ENCODE peak calls at places on chromosomes 11 and 22, in seven cellular contexts. C, H, U, W, G, B and N are unnamed samples.

GRCh38 chr11:100383357-100383865 is 303.7 kb upstream of the ARHGAP42 start:
- DNase-seq in C (no peak), H (no peak), U (no peak), W (no peak), G (no peak), B (no peak), N (no peak)

GRCh38 chr11:63888170-63889086 is 28.5 kb downstream of the RCOR2 start:
- DNase-seq in C (no peak), H (no peak), U (peak; percentile 90), W (peak; percentile 65), G (peak; percentile 83), B (peak; percentile 64), N (peak; percentile 47)

GRCh38 chr22:47152938-47153337 is 390.5 kb downstream of the TBC1D22A start:
- DNase-seq in C (no peak), H (no peak), U (no peak), W (no peak), G (no peak), B (no peak), N (no peak)

GRCh38 chr22:47276219-47276843 is 513.9 kb downstream of the TBC1D22A start:
- DNase-seq in C (no peak), H (no peak), U (no peak), W (no peak), G (no peak), B (no peak), N (no peak)

GRCh38 chr11:71488086-71488967 is 35.3 kb downstream of the NADSYN1 start:
- DNase-seq in C (no peak), H (no peak), U (no peak), W (no peak), G (no peak), B (no peak), N (peak; percentile 17)

GRCh38 chr11:44597358-44598009 is 32.0 kb downstream of the CD82 start:
- DNase-seq in C (no peak), H (no peak), U (no peak), W (no peak), G (peak; percentile 51), B (no peak), N (no peak)

GRCh38 chr11:72814139-72814830 is at the start of gene ATG16L2:
- DNase-seq in C (peak; percentile 35), H (no peak), U (peak; percentile 88), W (peak; percentile 75), G (peak; percentile 88), B (peak; percentile 79), N (peak; percentile 44)

GRCh38 chr11:62921573-62922188 is 518 bp upstream of the CHRM1 start:
- DNase-seq in C (no peak), H (no peak), U (peak; percentile 57), W (no peak), G (no peak), B (peak; percentile 16), N (no peak)

GRCh38 chr11:66745356-66746235 is 16.6 kb upstream of the SPTBN2 start:
- DNase-seq in C (no peak), H (no peak), U (peak; percentile 83), W (no peak), G (no peak), B (no peak), N (no peak)

GRCh38 chr11:66268953-66269906 is 791 bp downstream of the RAB1B start:
- DNase-seq in C (no peak), H (no peak), U (no peak), W (no peak), G (no peak), B (peak; percentile 54), N (no peak)

GRCh38 chr11:6650980-6651379 is 4.6 kb downstream of the DCHS1 start:
- DNase-seq in C (no peak), H (no peak), U (no peak), W (no peak), G (no peak), B (no peak), N (no peak)

DNA sequence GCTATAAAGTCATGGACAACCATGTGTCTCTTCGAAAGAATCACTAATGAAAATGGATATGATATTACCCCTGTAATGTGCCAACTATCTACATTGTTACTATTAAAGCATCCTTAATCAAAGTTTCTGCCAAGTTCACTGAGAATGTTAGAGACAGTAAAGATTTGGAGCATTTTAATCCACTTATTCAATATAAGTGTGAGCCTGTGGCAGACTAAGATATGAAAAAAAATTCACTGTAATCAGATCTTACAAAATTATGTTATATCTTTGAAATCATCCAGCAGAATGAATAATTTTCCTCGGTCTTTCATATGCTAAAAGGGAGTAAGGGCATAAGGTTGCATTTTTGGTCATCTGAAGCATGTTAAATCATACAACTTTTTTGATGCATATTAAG is 49.9 kb downstream of the MAML2 start:
- DNase-seq in C (no peak), H (no peak), U (no peak), W (no peak), G (no peak), B (no peak), N (no peak)
- H3K4me3 ChIP-seq in C (no peak overlapping the region), H (no peak overlapping the region), U (no peak overlapping the region), W (peak overlapping the region; percentile 4), G (no peak overlapping the region), B (no peak overlapping the region), N (no peak overlapping the region)

DNA sequence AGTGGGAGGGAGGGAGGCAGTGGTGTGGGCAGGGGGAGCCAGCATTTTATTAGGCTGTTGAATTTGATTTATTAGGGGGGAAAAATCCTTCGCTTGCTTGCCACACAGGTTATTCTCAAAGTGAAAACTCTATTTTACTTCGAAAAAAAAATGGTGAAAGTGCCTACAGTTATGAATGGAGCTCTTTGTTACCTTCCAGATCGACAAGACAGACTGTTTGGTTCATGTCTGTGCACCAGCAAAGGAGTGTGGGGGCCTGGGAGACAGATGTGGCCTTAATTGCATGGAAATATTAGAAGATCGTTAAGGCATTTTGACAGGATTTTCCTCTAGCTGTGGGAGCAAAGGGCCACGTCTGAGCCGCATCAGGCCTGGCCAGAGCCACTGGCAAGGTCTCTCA is 45.7 kb downstream of the FLI1 start:
- DNase-seq in C (no peak), H (no peak), U (no peak), W (no peak), G (no peak), B (no peak), N (no peak)
- H3K4me3 ChIP-seq in C (no peak overlapping the region), H (no peak overlapping the region), U (no peak overlapping the region), W (no peak overlapping the region), G (no peak overlapping the region), B (no peak overlapping the region), N (no peak overlapping the region)

GRCh38 chr11:22433517-22433916 is 95.3 kb downstream of the SLC17A6 start:
- DNase-seq in C (no peak), H (no peak), U (no peak), W (no peak), G (no peak), B (no peak), N (no peak)
- H3K4me3 ChIP-seq in C (no peak overlapping the region), H (no peak overlapping the region), U (no peak overlapping the region), W (no peak overlapping the region), G (no peak overlapping the region), B (no peak overlapping the region), N (no peak overlapping the region)

GRCh38 chr11:112503410-112503809 is 242.8 kb upstream of the PLET1 start:
- DNase-seq in C (no peak), H (no peak), U (no peak), W (no peak), G (no peak), B (no peak), N (no peak)
- H3K4me3 ChIP-seq in C (no peak overlapping the region), H (no peak overlapping the region), U (no peak overlapping the region), W (no peak overlapping the region), G (no peak overlapping the region), B (no peak overlapping the region), N (no peak overlapping the region)

GRCh38 chr11:69645801-69646492 is 5.0 kb downstream of the CCND1 start:
- DNase-seq in C (no peak), H (no peak), U (no peak), W (no peak), G (peak; percentile 13), B (no peak), N (no peak)
- H3K4me3 ChIP-seq in C (no peak overlapping the region), H (no peak overlapping the region), U (no peak overlapping the region), W (no peak overlapping the region), G (no peak overlapping the region), B (no peak overlapping the region), N (no peak overlapping the region)

GRCh38 chr22:35384567-35384966 is 3.7 kb downstream of the HMOX1 start:
- DNase-seq in C (no peak), H (no peak), U (no peak), W (no peak), G (no peak), B (no peak), N (no peak)
- H3K4me3 ChIP-seq in C (no peak overlapping the region), H (no peak overlapping the region), U (no peak overlapping the region), W (no peak overlapping the region), G (no peak overlapping the region), B (peak overlapping the region; percentile 38), N (no peak overlapping the region)

GRCh38 chr11:120243221-120243620 is 3.3 kb downstream of the POU2F3 start:
- DNase-seq in C (no peak), H (no peak), U (no peak), W (no peak), G (no peak), B (no peak), N (no peak)

GRCh38 chr11:120238968-120239620 is 846 bp upstream of the POU2F3 start:
- DNase-seq in C (no peak), H (no peak), U (no peak), W (no peak), G (no peak), B (no peak), N (no peak)

GRCh38 chr11:120241277-120241676 is 1.3 kb downstream of the POU2F3 start:
- DNase-seq in C (no peak), H (no peak), U (no peak), W (no peak), G (no peak), B (no peak), N (no peak)

GRCh38 chr11:120240866-120241265 is 926 bp downstream of the POU2F3 start:
- DNase-seq in C (no peak), H (no peak), U (no peak), W (no peak), G (no peak), B (no peak), N (no peak)

GRCh38 chr11:120239713-120240640 is at the start of gene POU2F3:
- DNase-seq in C (no peak), H (no peak), U (no peak), W (no peak), G (no peak), B (no peak), N (no peak)
- H3K4me3 ChIP-seq in C (peak within 1 kb of the TSS; percentile 33), H (no peak within 1 kb of the TSS), U (no peak within 1 kb of the TSS), W (no peak within 1 kb of the TSS), G (no peak within 1 kb of the TSS), B (no peak within 1 kb of the TSS), N (no peak within 1 kb of the TSS)

GRCh38 chr11:17386331-17387084 is 2.0 kb downstream of the KCNJ11 start:
- DNase-seq in C (no peak), H (no peak), U (peak; percentile 58), W (peak; percentile 47), G (peak; percentile 49), B (peak; percentile 32), N (no peak)
- H3K4me3 ChIP-seq in C (no peak overlapping the region), H (no peak overlapping the region), U (no peak overlapping the region), W (peak overlapping the region; percentile 28), G (no peak overlapping the region), B (no peak overlapping the region), N (no peak overlapping the region)

GRCh38 chr11:22337571-22338464 is at the start of gene SLC17A6:
- DNase-seq in C (no peak), H (no peak), U (no peak), W (no peak), G (no peak), B (peak; percentile 3), N (peak; percentile 0)
- H3K4me3 ChIP-seq in C (no peak within 1 kb of the TSS), H (no peak within 1 kb of the TSS), U (no peak within 1 kb of the TSS), W (no peak within 1 kb of the TSS), G (no peak within 1 kb of the TSS), B (no peak within 1 kb of the TSS), N (no peak within 1 kb of the TSS)